ENCODE peak calls at places on chromosomes 6 and 20, in four cellular contexts. A, I, N and C are unnamed samples.
A peak's percentile ranks its signal among the peaks of the same experiment; 100 is the strongest.

GRCh38 chr20:63317061-63317460 is 24.1 kb downstream of the COL20A1 start:
- DNase-seq in A (no peak), I (no peak), N (no peak), C (peak; percentile 42)

GRCh38 chr6:155100087-155100486 is 105.0 kb downstream of the TIAM2 start:
- DNase-seq in A (peak; percentile 56), I (no peak), N (peak; percentile 83), C (no peak)

GRCh38 chr6:31775184-31775583 is 1.9 kb downstream of the VWA7 start:
- DNase-seq in A (no peak), I (no peak), N (peak; percentile 73), C (no peak)

GRCh38 chr6:107564223-107564855 is 74.4 kb downstream of the SOBP start:
- DNase-seq in A (no peak), I (no peak), N (no peak), C (no peak)

GRCh38 chr6:90708410-90708809 is 121.5 kb upstream of the MAP3K7 start:
- DNase-seq in A (no peak), I (no peak), N (no peak), C (no peak)

GRCh38 chr6:107569456-107569855 is 79.5 kb downstream of the SOBP start:
- DNase-seq in A (no peak), I (no peak), N (no peak), C (no peak)

GRCh38 chr6:41693866-41694265 is 41.5 kb downstream of the TFEB start:
- DNase-seq in A (no peak), I (no peak), N (no peak), C (no peak)

GRCh38 chr6:139448094-139448649 is 73.7 kb upstream of the CITED2 start:
- DNase-seq in A (no peak), I (peak; percentile 84), N (no peak), C (no peak)

GRCh38 chr20:63846128-63846771 is 15.0 kb upstream of the ABHD16B start:
- DNase-seq in A (peak; percentile 90), I (no peak), N (no peak), C (no peak)

GRCh38 chr6:39084506-39084905 is 30.5 kb downstream of the SAYSD1 start:
- DNase-seq in A (no peak), I (no peak), N (no peak), C (no peak)

GRCh38 chr20:43442310-43442880 is 15.3 kb upstream of the SRSF6 start:
- DNase-seq in A (no peak), I (no peak), N (no peak), C (no peak)

GRCh38 chr6:157586088-157586414 is 205.1 kb downstream of the ZDHHC14 start:
- DNase-seq in A (no peak), I (no peak), N (no peak), C (no peak)

GRCh38 chr6:123655520-123656306 is 19.0 kb upstream of the TRDN start:
- DNase-seq in A (no peak), I (no peak), N (no peak), C (no peak)

GRCh38 chr6:73585566-73586415 is 65.0 kb upstream of the EEF1A1 start:
- DNase-seq in A (peak; percentile 50), I (peak; percentile 87), N (peak; percentile 44), C (peak; percentile 69)

GRCh38 chr6:166168616-166169548 is 1.2 kb upstream of the TBXT start:
- DNase-seq in A (no peak), I (no peak), N (no peak), C (no peak)

GRCh38 chr6:120147218-120147871 is 797.8 kb upstream of the MAN1A1 start:
- DNase-seq in A (no peak), I (peak; percentile 3), N (no peak), C (no peak)

GRCh38 chr20:53085720-53086119 is 113.6 kb downstream of the TSHZ2 start:
- DNase-seq in A (no peak), I (no peak), N (no peak), C (no peak)

GRCh38 chr20:4613184-4613583 is 108.5 kb upstream of the PRND start:
- DNase-seq in A (no peak), I (no peak), N (no peak), C (no peak)

GRCh38 chr20:41570552-41570951 is 47.6 kb downstream of the CHD6 start:
- DNase-seq in A (no peak), I (no peak), N (no peak), C (no peak)

GRCh38 chr6:31402324-31403282 is 792 bp upstream of the MICA start:
- DNase-seq in A (no peak), I (no peak), N (peak; percentile 37), C (peak; percentile 32)

GRCh38 chr6:88251261-88251660 is 85.1 kb upstream of the CNR1 start:
- DNase-seq in A (no peak), I (no peak), N (no peak), C (no peak)

DNA sequence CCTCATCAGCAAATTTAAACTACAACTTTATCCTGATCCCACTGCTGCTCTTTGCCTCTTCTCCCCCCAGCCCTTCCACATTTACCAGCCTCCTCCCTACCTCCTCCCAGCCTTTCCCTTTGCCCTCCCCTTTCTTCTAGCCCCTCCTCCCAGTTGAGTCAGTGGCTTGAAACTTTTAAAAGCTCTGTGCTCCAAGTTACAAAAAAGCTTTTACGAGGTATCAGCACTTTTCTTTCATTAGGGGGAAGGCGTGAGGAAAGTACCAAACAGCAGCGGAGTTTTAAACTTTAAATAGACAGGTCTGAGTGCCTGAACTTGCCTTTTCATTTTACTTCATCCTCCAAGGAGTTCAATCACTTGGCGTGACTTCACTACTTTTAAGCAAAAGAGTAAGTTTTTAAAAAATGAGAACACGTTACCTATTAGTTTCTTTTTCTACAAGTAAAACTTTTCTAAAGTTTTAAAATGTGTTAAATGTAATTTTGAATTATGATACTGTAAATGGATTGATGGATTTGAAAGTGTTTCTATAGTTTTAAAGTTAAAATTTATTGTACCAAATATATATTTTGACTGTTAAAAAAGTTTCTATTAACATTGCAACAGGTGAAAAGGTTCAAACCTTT is at the start of gene GJA1:
- DNase-seq in A (peak; percentile 76), I (no peak), N (no peak), C (peak; percentile 76)
- TF ChIP-seq POLR2A in A (peak; percentile 90), I (no peak), N (no peak), C (no peak)

GRCh38 chr6:43911625-43912577 is 141.9 kb downstream of the VEGFA start:
- DNase-seq in A (no peak), I (peak; percentile 15), N (peak; percentile 63), C (no peak)

GRCh38 chr6:43914272-43915147 is 144.5 kb downstream of the VEGFA start:
- DNase-seq in A (no peak), I (no peak), N (no peak), C (no peak)

GRCh38 chr6:43915213-43915869 is 145.3 kb downstream of the VEGFA start:
- DNase-seq in A (no peak), I (no peak), N (no peak), C (no peak)

GRCh38 chr6:43912598-43913387 is 142.8 kb downstream of the VEGFA start:
- DNase-seq in A (no peak), I (no peak), N (no peak), C (no peak)

GRCh38 chr6:43913388-43914271 is 143.6 kb downstream of the VEGFA start:
- DNase-seq in A (no peak), I (no peak), N (peak; percentile 83), C (no peak)
- TF ChIP-seq POLR2A in A (no peak), I (no peak), N (no peak), C (no peak)

DNA sequence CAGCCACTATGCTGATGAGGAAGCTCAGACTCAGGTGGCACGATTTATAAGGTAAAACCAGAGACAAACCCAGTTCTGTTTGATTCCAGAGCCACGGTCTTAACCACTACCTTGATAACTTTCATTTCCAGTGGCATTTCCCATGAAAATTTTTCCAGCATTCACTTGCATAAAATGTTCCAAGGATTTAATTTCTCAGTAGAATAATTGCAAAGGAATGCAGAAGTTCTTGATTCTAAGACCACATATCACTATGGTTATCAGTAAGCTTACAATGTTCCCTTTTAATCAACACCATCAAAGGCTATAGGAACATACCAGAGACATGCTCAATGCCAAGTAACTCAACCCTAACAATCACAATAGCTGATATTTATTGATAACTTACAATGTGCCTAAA is 306.0 kb upstream of the HS3ST5 start:
- DNase-seq in A (no peak), I (no peak), N (no peak), C (no peak)
- TF ChIP-seq POLR2A in A (no peak), I (no peak), N (no peak), C (no peak)

DNA sequence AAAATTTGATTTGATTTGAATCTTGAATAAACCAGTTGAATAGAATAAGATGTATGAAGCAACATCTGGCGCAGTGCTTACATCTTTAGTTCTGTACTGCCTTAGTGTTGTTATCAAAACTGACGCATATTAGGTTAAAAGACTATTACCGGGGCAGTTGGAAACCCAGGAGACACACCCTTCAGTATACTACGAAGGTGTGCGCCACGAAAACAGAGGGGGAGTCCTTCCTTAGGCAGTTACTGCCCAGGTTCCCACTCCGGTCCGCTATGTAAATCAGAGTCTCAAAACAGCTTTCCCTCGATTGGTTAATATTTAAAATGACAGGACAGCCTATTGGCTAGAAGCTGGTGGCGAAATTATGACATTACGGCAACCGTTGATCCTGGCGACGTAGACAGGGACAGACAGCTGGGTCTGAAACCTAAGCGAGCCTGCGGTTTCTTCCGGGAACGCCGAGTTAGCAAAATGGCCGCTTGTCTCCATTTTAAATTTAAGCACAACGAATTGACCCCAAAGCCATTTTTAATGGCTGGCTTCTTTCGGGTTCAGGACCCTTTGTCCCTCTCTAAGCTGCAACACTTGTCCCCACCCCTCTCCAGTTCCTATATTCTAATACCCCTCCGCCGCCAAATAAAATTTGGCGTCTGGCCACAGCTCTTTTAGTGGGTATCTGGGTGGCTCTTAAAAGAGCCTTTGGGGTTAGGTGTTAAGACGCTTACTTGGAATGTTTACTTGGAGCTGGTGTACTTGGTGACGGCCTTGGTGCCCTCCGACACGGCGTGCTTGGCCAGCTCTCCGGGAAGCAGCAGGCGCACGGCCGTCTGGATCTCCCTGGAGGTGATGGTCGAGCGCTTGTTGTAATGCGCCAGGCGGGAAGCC is 35.8 kb downstream of the HFE start:
- DNase-seq in A (peak; percentile 99), I (peak; percentile 99), N (peak; percentile 93), C (peak; percentile 98)
- TF ChIP-seq POLR2A in A (peak; percentile 58), I (peak; percentile 82), N (peak; percentile 94), C (no peak)

GRCh38 chr6:1553562-1554088 is 56.1 kb upstream of the FOXC1 start:
- DNase-seq in A (no peak), I (no peak), N (no peak), C (no peak)

GRCh38 chr6:1558388-1558787 is 51.3 kb upstream of the FOXC1 start:
- DNase-seq in A (no peak), I (no peak), N (no peak), C (no peak)

GRCh38 chr6:1554241-1554880 is 55.4 kb upstream of the FOXC1 start:
- DNase-seq in A (no peak), I (no peak), N (no peak), C (no peak)

GRCh38 chr6:1552296-1552761 is 57.4 kb upstream of the FOXC1 start:
- DNase-seq in A (no peak), I (peak; percentile 4), N (no peak), C (no peak)

DNA sequence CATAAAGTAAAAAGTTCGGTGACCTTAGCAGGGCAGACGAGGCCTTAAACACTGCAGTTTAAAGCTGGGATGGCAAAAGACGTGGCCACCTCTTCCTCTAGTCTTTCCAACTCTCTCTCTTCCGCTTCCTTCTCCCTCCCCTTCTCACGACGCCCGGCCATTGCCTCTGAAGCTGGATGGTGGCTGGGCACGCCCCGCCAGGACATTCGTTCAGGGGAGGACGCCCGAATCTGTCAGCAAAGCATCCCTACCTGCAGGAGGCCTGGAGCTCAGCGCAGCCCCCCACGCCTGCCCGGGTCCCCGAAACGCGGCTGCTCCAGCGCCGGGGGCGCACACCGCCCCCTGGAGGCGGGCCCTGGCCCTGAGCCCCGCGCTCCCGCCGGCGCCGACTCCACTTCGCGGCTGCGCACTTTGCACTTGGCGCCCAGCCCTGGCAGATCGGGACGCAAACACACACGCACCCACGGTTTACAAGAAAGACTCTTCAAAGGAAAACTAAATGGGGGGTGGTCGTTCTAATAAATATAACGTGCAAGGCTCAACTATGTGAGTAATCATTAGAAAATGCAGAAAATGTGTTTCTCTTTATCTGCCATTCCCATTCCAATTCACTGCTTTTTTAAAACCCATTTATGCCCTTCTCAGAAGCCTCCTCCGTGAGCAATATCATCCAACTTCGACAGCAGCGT is 54.7 kb upstream of the FOXC1 start:
- DNase-seq in A (peak; percentile 72), I (peak; percentile 8), N (peak; percentile 63), C (peak; percentile 43)
- TF ChIP-seq POLR2A in A (no peak), I (no peak), N (no peak), C (no peak)